ENCODE peak calls at places on chromosome 12, in ten cellular contexts. C, A, L, Y, R, P, E, W, G and K are unnamed samples.

GRCh38 chr12:179131-179884 is 34.6 kb downstream of the SLC6A12 start:
- DNase-seq in C (no peak), A (no peak), L (peak; percentile 44), Y (no peak), R (no peak), P (no peak), E (no peak), W (no peak), G (no peak), K (no peak)

GRCh38 chr12:22577667-22578066 is 33.3 kb upstream of the C2CD5 start:
- DNase-seq in C (no peak), A (no peak), L (no peak), Y (no peak), R (no peak), P (no peak), E (peak; percentile 6), W (no peak), G (peak; percentile 14), K (no peak)

GRCh38 chr12:27462151-27462694 is 15.7 kb downstream of the SMCO2 start:
- DNase-seq in C (no peak), A (no peak), L (no peak), Y (no peak), R (peak; percentile 87), P (no peak), E (peak; percentile 92), W (no peak), G (peak; percentile 74), K (no peak)

GRCh38 chr12:107236824-107237467 is 143.6 kb upstream of the CRY1 start:
- DNase-seq in C (no peak), A (no peak), L (no peak), Y (no peak), R (no peak), P (no peak), E (no peak), W (no peak), G (no peak), K (peak; percentile 6)

GRCh38 chr12:94570161-94570560 is 80.2 kb downstream of the TMCC3 start:
- DNase-seq in C (no peak), A (peak; percentile 87), L (no peak), Y (no peak), R (peak; percentile 73), P (no peak), E (peak; percentile 33), W (no peak), G (peak; percentile 67), K (no peak)

GRCh38 chr12:57166971-57167371 is 19.6 kb upstream of the LRP1-AS start:
- DNase-seq in C (no peak), A (peak; percentile 16), L (no peak), Y (no peak), R (peak; percentile 90), P (no peak), E (no peak), W (no peak), G (peak; percentile 68), K (no peak)

GRCh38 chr12:53325539-53326061 is 4.2 kb upstream of the AAAS start:
- DNase-seq in C (no peak), A (no peak), L (peak; percentile 38), Y (peak; percentile 76), R (peak; percentile 6), P (peak; percentile 18), E (no peak), W (no peak), G (no peak), K (peak; percentile 38)

GRCh38 chr12:60684988-60685655 is 1089.3 kb downstream of the SLC16A7 start:
- DNase-seq in C (no peak), A (no peak), L (no peak), Y (no peak), R (no peak), P (peak; percentile 6), E (no peak), W (no peak), G (no peak), K (no peak)

GRCh38 chr12:106415134-106415533 is 57.6 kb downstream of the POLR3B start:
- DNase-seq in C (no peak), A (peak; percentile 53), L (no peak), Y (no peak), R (peak; percentile 46), P (no peak), E (peak; percentile 66), W (peak; percentile 7), G (peak; percentile 75), K (peak; percentile 34)

GRCh38 chr12:49877066-49877465 is 26.6 kb downstream of the FAIM2 start:
- DNase-seq in C (no peak), A (no peak), L (no peak), Y (no peak), R (no peak), P (no peak), E (no peak), W (no peak), G (no peak), K (no peak)

GRCh38 chr12:29769162-29769820 is 14.5 kb downstream of the TMTC1 start:
- DNase-seq in C (no peak), A (no peak), L (no peak), Y (no peak), R (peak; percentile 95), P (no peak), E (peak; percentile 95), W (no peak), G (peak; percentile 60), K (no peak)

GRCh38 chr12:121611306-121611705 is 15.0 kb upstream of the ORAI1 start:
- DNase-seq in C (no peak), A (no peak), L (no peak), Y (no peak), R (no peak), P (no peak), E (no peak), W (no peak), G (no peak), K (peak; percentile 30)

GRCh38 chr12:46266869-46267617 is 1.8 kb downstream of the SLC38A1 start:
- DNase-seq in C (peak; percentile 70), A (no peak), L (peak; percentile 57), Y (peak; percentile 46), R (peak; percentile 43), P (peak; percentile 61), E (peak; percentile 74), W (no peak), G (peak; percentile 59), K (peak; percentile 83)

GRCh38 chr12:98211914-98212695 is 303.3 kb upstream of the TMPO start:
- DNase-seq in C (no peak), A (no peak), L (no peak), Y (no peak), R (no peak), P (no peak), E (peak; percentile 52), W (no peak), G (peak; percentile 13), K (peak; percentile 12)

GRCh38 chr12:116887897-116888296 is 6.7 kb upstream of the HRK start:
- DNase-seq in C (no peak), A (no peak), L (no peak), Y (no peak), R (no peak), P (no peak), E (no peak), W (no peak), G (no peak), K (no peak)

GRCh38 chr12:68175566-68176033 is 16.1 kb upstream of the IFNG start:
- DNase-seq in C (peak; percentile 61), A (no peak), L (no peak), Y (no peak), R (no peak), P (peak; percentile 76), E (no peak), W (no peak), G (no peak), K (no peak)

GRCh38 chr12:18250313-18250916 is 10.9 kb upstream of the PIK3C2G start:
- DNase-seq in C (peak; percentile 69), A (peak; percentile 16), L (no peak), Y (no peak), R (peak; percentile 74), P (peak; percentile 54), E (peak; percentile 82), W (peak; percentile 52), G (peak; percentile 51), K (peak; percentile 82)

GRCh38 chr12:46154221-46154975 is 114.4 kb downstream of the SLC38A1 start:
- DNase-seq in C (no peak), A (peak; percentile 18), L (no peak), Y (no peak), R (peak; percentile 87), P (no peak), E (peak; percentile 44), W (peak; percentile 27), G (peak; percentile 40), K (peak; percentile 62)

GRCh38 chr12:125187148-125187733 is 122.0 kb downstream of the AACS start:
- DNase-seq in C (no peak), A (no peak), L (no peak), Y (no peak), R (no peak), P (no peak), E (no peak), W (no peak), G (no peak), K (no peak)
- H3K4me3 ChIP-seq in C (no peak overlapping the region), A (no peak overlapping the region), L (peak overlapping the region; percentile 67), Y (peak overlapping the region; percentile 69), R (no peak overlapping the region), P (no peak overlapping the region), E (peak overlapping the region; percentile 50), W (no peak overlapping the region), G (peak overlapping the region; percentile 37), K (no peak overlapping the region)

DNA sequence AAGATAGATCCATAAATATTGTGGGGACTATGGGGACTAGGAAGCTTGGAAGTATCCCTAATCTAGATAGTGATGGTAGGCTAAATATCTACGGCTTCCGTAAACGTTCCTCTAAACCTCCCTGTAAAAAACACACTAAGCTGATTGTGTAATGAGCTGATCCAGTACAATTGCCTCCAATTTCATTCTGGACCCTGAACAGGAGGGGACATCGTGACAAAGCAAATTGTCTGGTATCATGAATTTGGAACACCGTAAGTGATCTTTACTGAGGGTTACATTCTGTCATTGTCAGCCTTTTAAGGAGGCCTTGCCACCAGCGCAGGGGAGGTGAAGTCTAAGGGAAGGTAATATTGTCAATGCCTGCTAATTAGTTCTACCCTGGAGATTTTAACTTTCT is 514 bp upstream of the MGST1 start:
- DNase-seq in C (no peak), A (no peak), L (no peak), Y (no peak), R (no peak), P (no peak), E (no peak), W (no peak), G (no peak), K (no peak)
- H3K4me3 ChIP-seq in C (peak overlapping the region; percentile 50), A (peak overlapping the region; percentile 72), L (peak overlapping the region; percentile 63), Y (peak overlapping the region; percentile 48), R (peak overlapping the region; percentile 85), P (no peak overlapping the region), E (peak overlapping the region; percentile 44), W (peak overlapping the region; percentile 59), G (peak overlapping the region; percentile 60), K (peak overlapping the region; percentile 62)

DNA sequence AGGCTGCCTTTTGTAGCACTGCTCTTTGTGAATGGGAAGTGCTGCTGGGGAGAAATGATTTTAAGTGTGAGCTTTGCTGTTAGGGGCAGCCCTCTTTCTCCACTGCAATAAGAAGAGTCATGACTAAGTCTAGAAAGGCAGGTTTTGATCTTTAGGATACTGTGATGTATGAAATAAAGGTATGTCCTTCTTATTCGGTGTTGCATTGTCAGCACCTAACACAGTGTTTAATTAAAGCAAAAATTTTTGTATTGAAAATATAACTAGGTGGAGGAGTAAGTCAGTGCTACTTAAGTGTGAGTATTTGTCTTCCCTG is 81.5 kb downstream of the ETV6 start:
- DNase-seq in C (no peak), A (no peak), L (no peak), Y (no peak), R (no peak), P (no peak), E (no peak), W (no peak), G (no peak), K (no peak)
- H3K4me3 ChIP-seq in C (peak overlapping the region; percentile 51), A (no peak overlapping the region), L (no peak overlapping the region), Y (no peak overlapping the region), R (no peak overlapping the region), P (peak overlapping the region; percentile 51), E (no peak overlapping the region), W (no peak overlapping the region), G (no peak overlapping the region), K (no peak overlapping the region)

GRCh38 chr12:48036818-48037217 is 32.5 kb upstream of the COL2A1 start:
- DNase-seq in C (no peak), A (no peak), L (no peak), Y (no peak), R (no peak), P (no peak), E (no peak), W (no peak), G (no peak), K (no peak)
- H3K4me3 ChIP-seq in C (no peak overlapping the region), A (no peak overlapping the region), L (no peak overlapping the region), Y (no peak overlapping the region), R (no peak overlapping the region), P (no peak overlapping the region), E (no peak overlapping the region), W (no peak overlapping the region), G (no peak overlapping the region), K (no peak overlapping the region)